ENCODE peak calls at places on chromosomes 5 and 9, in four cellular contexts. Z is tibial artery, O is testis, G is heart right ventricle. U is an unnamed sample.

GRCh38 chr9:135340143-135340655 is 139.4 kb upstream of the PPP1R26 start:
- DNase-seq in Z (no peak), O (no peak), G (no peak), U (no peak)

GRCh38 chr5:34891981-34892380 is 23.3 kb downstream of the RAD1 start:
- DNase-seq in O (no peak), G (no peak), Z (no peak), U (peak)

GRCh38 chr5:133830281-133830680 is 138.1 kb downstream of the C5orf15 start:
- DNase-seq in G (no peak), O (no peak), Z (no peak), U (no peak)

GRCh38 chr5:151483176-151483575 is 35.8 kb downstream of the SLC36A1 start:
- DNase-seq in G (no peak), Z (peak), O (no peak), U (peak)

GRCh38 chr9:90559075-90560073 is 83.2 kb downstream of the DIRAS2 start:
- DNase-seq in O (no peak), G (no peak), Z (no peak), U (no peak)

GRCh38 chr5:180558232-180558631 is 33.1 kb downstream of the SCGB3A1 start:
- DNase-seq in O (no peak), G (no peak), Z (no peak), U (no peak)

GRCh38 chr5:56873056-56873455 is 36.3 kb upstream of the SETD9 start:
- DNase-seq in O (no peak), G (no peak), Z (no peak), U (no peak)

GRCh38 chr9:112327718-112328450 is 5.5 kb downstream of the PTBP3 start:
- DNase-seq in O (no peak), G (no peak), Z (no peak), U (no peak)

GRCh38 chr9:124079176-124079925 is 67.8 kb downstream of the LHX2 start:
- DNase-seq in G (no peak), Z (no peak), O (no peak), U (peak)

GRCh38 chr5:150544606-150545219 is 36.8 kb downstream of the NDST1 start:
- DNase-seq in O (peak), G (peak), Z (peak), U (peak)

GRCh38 chr9:88835038-88835466 is 156.2 kb upstream of the S1PR3 start:
- DNase-seq in O (no peak), G (no peak), Z (no peak), U (peak)

GRCh38 chr9:109010676-109011655 is 2.3 kb downstream of the CTNNAL1 start:
- DNase-seq in G (no peak), Z (no peak), O (peak), U (peak)
- H3K4me3 ChIP-seq in G (peak), Z (peak), O (no peak), U (peak)

GRCh38 chr5:115379622-115380344 is 83.3 kb upstream of the CCDC112 start:
- DNase-seq in Z (no peak), G (no peak), O (no peak), U (no peak)
- H3K4me3 ChIP-seq in Z (no peak), G (no peak), O (no peak), U (no peak)

DNA sequence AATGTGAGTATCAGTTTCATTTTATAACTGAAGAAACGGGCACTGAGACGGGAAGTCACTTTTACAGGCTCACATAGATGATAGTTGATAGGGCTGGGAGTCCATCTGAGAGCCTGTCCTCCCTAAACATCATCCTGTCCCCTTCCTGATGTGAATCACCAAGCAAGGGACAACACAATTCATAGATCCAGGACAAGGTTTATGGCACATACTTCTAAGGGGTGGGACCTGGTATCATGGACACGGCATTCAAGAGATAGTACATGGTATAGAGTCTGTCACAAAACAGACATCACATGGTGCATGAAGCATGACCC is 20.6 kb downstream of the GSN start:
- DNase-seq in G (no peak), Z (no peak), O (no peak), U (no peak)
- H3K4me3 ChIP-seq in G (no peak), Z (no peak), O (no peak), U (no peak)

DNA sequence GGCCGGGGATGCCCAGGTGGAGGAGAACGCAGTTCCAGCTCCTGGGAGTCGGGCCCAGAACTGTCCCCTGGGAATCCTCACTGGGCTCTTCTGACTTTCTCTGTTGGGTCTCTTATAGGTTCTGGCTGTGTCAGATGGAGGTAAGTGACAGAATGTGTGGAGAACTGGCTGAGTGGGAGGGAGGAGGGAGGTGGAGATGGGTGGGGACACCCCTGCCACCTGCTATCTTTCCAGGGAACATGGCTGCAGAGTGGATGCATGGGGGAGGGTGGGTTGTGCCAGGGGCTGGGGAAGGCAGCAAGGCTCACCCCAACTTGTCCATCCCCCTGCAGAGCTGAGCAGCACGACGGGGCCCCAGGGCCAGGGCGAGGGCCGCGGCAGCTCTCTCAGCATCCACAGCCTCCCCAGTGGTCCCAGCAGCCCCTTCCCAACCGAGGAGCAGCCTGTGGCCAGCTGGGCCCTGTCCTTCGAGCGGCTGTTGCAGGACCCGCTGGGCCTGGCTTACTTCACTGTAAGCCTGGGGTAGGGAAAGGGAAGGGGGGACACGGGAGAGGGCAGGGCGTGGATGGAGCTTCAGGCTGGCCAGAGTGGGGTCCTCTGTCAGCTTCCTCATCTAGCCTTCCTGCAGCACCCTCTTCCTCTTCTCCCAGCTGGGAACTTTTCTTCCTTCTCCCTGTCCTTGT is 8.3 kb downstream of the RGS14 start:
- DNase-seq in O (no peak), G (no peak), Z (no peak), U (no peak)
- H3K4me3 ChIP-seq in O (no peak), G (peak), Z (peak), U (no peak)

DNA sequence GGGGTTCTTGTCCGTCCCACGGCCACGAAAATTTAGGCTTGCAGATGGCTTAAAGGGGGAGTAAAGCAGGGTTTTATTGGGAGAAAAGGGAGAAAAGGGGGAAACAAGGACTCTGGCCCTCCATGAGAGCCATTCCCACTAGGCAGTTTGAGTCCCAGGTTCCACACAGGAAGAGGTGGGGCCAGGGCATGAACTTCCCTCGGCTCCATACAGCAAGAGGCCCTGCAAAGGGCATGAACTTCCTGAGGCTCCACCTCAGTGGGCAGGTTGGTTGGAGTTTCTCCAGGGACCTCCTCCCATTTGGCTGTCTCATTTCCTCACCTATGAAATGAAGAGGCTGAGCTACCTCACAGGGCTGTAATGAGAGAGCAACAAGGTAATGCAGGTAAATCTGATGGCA is 229.7 kb downstream of the MAT2B start:
- DNase-seq in O (no peak), G (no peak), Z (no peak), U (no peak)
- H3K4me3 ChIP-seq in O (no peak), G (no peak), Z (no peak), U (no peak)

GRCh38 chr9:78021692-78022091 is 9.9 kb downstream of the GNAQ start:
- DNase-seq in O (peak), G (peak), Z (no peak), U (no peak)

GRCh38 chr9:78025186-78025585 is 6.4 kb downstream of the GNAQ start:
- DNase-seq in Z (no peak), G (no peak), O (no peak), U (no peak)

GRCh38 chr9:78026947-78027346 is 4.7 kb downstream of the GNAQ start:
- DNase-seq in O (no peak), G (no peak), Z (no peak), U (no peak)

GRCh38 chr9:78026416-78026815 is 5.2 kb downstream of the GNAQ start:
- DNase-seq in Z (no peak), O (no peak), G (no peak), U (no peak)

DNA sequence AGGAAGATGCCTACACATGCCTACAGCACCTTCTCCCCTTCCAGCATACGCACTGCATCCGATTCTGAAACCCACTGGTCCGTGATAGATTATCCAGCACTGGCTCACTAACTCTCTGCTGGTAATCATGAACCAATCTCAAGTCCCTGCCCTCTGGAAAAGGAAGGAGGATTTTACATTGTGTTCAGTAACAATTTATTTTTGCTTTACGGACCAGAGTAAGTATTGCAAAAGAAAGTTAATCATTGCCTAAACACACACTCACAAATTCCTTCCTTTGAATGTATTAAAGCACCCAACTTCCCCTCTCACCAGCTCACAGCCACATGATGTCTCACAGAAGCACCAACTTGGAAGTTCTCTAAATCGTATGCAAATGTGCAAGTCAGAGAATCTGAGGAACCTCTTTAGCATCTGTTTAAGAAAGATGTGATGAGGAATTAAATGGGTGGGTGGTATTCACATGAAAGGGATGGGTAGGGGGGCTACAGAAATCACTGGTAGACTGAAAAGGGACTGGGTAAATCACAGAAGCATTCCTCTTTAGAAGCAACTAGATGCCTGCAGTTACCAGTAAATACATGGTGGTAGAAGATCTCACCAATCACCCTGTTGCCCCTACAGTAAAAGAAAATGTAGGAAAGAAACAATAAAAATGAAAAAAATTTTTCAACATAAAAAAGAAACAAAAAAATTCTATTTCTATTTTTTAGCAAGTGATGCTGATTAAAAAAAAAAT is 8.4 kb downstream of the GNAQ start:
- DNase-seq in O (no peak), Z (peak), G (no peak), U (peak)
- H3K4me3 ChIP-seq in O (no peak), Z (peak), G (peak), U (peak)

GRCh38 chr5:141135030-141135717 is at the start of gene PCDHB5:
- DNase-seq in Z (no peak), G (no peak), O (peak), U (peak)
- H3K4me3 ChIP-seq in Z (peak), G (peak), O (peak), U (peak)

GRCh38 chr5:77628840-77629552 is 9.5 kb downstream of the OTP start:
- DNase-seq in O (no peak), G (no peak), Z (no peak), U (no peak)

GRCh38 chr5:77632526-77633268 is 5.8 kb downstream of the OTP start:
- DNase-seq in O (no peak), Z (no peak), G (no peak), U (no peak)

GRCh38 chr5:77629553-77630245 is 8.8 kb downstream of the OTP start:
- DNase-seq in G (no peak), Z (no peak), O (no peak), U (no peak)

GRCh38 chr5:77630246-77631165 is 8.0 kb downstream of the OTP start:
- DNase-seq in Z (no peak), G (peak), O (peak), U (no peak)

GRCh38 chr5:77631166-77631582 is 7.3 kb downstream of the OTP start:
- DNase-seq in Z (no peak), O (no peak), G (no peak), U (no peak)
- H3K4me3 ChIP-seq in Z (no peak), O (peak), G (peak), U (no peak)

GRCh38 chr5:61330341-61330878 is 1.6 kb upstream of the ZSWIM6 start:
- DNase-seq in G (peak), O (peak), Z (peak), U (peak)

GRCh38 chr5:61330879-61331406 is 1.1 kb upstream of the ZSWIM6 start:
- DNase-seq in Z (peak), G (peak), O (peak), U (peak)

GRCh38 chr5:61327761-61328753 is 4.0 kb upstream of the ZSWIM6 start:
- DNase-seq in O (no peak), G (no peak), Z (no peak), U (peak)

GRCh38 chr5:61329729-61330128 is 2.3 kb upstream of the ZSWIM6 start:
- DNase-seq in Z (no peak), G (no peak), O (no peak), U (peak)

DNA sequence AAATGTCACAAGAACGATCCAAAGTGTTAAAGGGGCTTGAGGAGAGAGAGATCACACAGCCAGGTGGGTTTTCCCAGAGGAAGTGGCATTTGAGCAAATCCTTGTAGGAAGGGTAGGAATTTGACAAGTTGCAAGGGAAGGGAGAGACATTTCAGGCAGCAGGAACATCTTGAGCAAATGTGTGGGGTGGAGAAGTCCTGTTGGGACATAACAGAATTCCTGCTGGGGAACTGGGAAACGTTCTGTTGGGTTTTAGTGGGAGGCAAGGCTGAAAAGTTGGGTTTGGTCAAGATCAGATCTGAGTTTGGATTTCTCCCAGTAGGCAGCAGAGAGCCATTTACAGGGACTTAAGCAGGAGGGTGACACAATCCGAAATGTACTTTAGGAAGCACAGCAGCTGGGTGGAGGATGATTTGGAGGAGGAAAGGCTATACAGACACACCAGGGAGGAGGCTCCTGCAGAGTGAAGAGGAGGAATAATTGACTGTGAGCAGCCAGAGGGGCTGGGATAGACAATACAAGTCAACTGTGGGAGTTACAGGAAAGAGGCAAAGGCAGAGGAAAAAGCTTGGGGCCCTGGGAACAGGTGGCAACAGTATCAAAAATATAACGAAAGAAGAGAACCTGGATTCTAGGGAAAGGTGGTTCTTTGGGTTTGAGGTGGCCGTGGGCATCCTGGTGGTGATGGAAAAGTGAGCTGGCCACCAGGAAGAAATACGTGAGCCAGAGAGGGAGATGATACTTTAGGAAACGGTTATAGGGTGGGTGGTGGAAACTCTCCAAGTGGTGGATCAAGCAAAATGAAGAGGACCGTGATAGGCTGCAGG is 3.1 kb upstream of the ZSWIM6 start:
- DNase-seq in Z (no peak), O (no peak), G (no peak), U (peak)
- H3K4me3 ChIP-seq in Z (no peak), O (peak), G (peak), U (peak)

GRCh38 chr5:81232449-81233079 is 558 bp upstream of the CKMT2 start:
- DNase-seq in Z (peak), G (peak), O (peak), U (peak)
- H3K4me3 ChIP-seq in Z (peak), G (peak), O (peak), U (peak)

U was measured in fibroblast of villous mesenchyme.